ENCODE peak calls at places on chromosomes 11 and 22, in eight cellular contexts. B, S, Z, M, Q, T, K and C are unnamed samples.

GRCh38 chr11:107711861-107712260 is at the start of gene SLN:
- DNase-seq in K (no peak), S (no peak), T (no peak), Z (no peak), M (no peak), Q (no peak), B (no peak), C (no peak)

GRCh38 chr11:1194977-1195689 is 27.7 kb upstream of the MUC5B start:
- DNase-seq in Z (no peak), M (no peak), T (no peak), S (no peak), B (no peak), Q (no peak), K (no peak), C (no peak)

GRCh38 chr11:62928011-62928410 is 6.8 kb upstream of the CHRM1 start:
- DNase-seq in Z (no peak), B (no peak), S (no peak), Q (no peak), K (no peak), M (no peak), T (no peak), C (peak)

GRCh38 chr11:94193288-94193687 is 64.6 kb downstream of the PANX1 start:
- DNase-seq in K (peak), B (no peak), M (peak), Q (no peak), T (no peak), Z (no peak), S (no peak), C (no peak)

GRCh38 chr11:75627879-75628668 is 40.8 kb downstream of the MAP6 start:
- DNase-seq in B (no peak), S (peak), T (no peak), Z (no peak), Q (no peak), K (no peak), M (peak), C (no peak)

GRCh38 chr22:47165998-47166397 is 403.5 kb downstream of the TBC1D22A start:
- DNase-seq in Q (no peak), B (no peak), Z (no peak), T (no peak), M (no peak), K (no peak), S (no peak), C (no peak)

GRCh38 chr11:78072455-78072854 is 7.2 kb downstream of the NDUFC2 start:
- DNase-seq in S (no peak), Z (no peak), B (no peak), K (no peak), Q (no peak), T (no peak), M (no peak), C (no peak)

GRCh38 chr11:2928605-2929510 is at the start of gene PHLDA2:
- DNase-seq in K (peak), T (peak), B (peak), M (peak), Z (no peak), Q (peak), S (no peak), C (peak)

GRCh38 chr11:11218287-11218986 is 134.6 kb downstream of the CSNK2A3 start:
- DNase-seq in B (peak), M (no peak), K (no peak), T (no peak), S (no peak), Q (no peak), Z (peak), C (no peak)

GRCh38 chr11:95688501-95689222 is 100.9 kb downstream of the FAM76B start:
- DNase-seq in Q (no peak), Z (no peak), K (peak), B (no peak), M (no peak), S (no peak), T (peak), C (no peak)

GRCh38 chr22:34113381-34113780 is 193.1 kb upstream of the LARGE1 start:
- DNase-seq in Q (no peak), S (no peak), M (no peak), K (no peak), T (no peak), Z (no peak), B (no peak), C (no peak)

GRCh38 chr11:121018746-121019145 is 5.2 kb upstream of the TBCEL start:
- DNase-seq in B (no peak), K (no peak), T (no peak), S (no peak), Z (no peak), M (no peak), Q (no peak), C (no peak)

GRCh38 chr11:16909375-16910035 is 104.7 kb downstream of the PLEKHA7 start:
- DNase-seq in T (no peak), K (no peak), B (no peak), M (no peak), S (no peak), Q (no peak), Z (no peak), C (no peak)

GRCh38 chr11:116892374-116892773 is 55.0 kb upstream of the APOA1 start:
- DNase-seq in K (no peak), T (no peak), S (no peak), M (no peak), Q (no peak), Z (no peak), B (no peak), C (no peak)

GRCh38 chr11:109795234-109795633 is 298.0 kb upstream of the ZC3H12C start:
- DNase-seq in Z (no peak), S (no peak), Q (no peak), T (no peak), K (no peak), M (peak), B (peak), C (no peak)

GRCh38 chr11:34145073-34145472 is 39.6 kb downstream of the NAT10 start:
- DNase-seq in M (no peak), B (no peak), Z (no peak), Q (no peak), K (no peak), S (no peak), T (no peak), C (no peak)

GRCh38 chr11:100855466-100856067 is 168.5 kb downstream of the ARHGAP42 start:
- DNase-seq in M (peak), T (no peak), B (no peak), S (no peak), Z (no peak), K (no peak), Q (peak), C (no peak)

GRCh38 chr11:109423860-109424190 is 1.8 kb downstream of the C11orf87 start:
- DNase-seq in T (no peak), Z (no peak), S (no peak), Q (no peak), B (no peak), M (no peak), K (no peak), C (no peak)

DNA sequence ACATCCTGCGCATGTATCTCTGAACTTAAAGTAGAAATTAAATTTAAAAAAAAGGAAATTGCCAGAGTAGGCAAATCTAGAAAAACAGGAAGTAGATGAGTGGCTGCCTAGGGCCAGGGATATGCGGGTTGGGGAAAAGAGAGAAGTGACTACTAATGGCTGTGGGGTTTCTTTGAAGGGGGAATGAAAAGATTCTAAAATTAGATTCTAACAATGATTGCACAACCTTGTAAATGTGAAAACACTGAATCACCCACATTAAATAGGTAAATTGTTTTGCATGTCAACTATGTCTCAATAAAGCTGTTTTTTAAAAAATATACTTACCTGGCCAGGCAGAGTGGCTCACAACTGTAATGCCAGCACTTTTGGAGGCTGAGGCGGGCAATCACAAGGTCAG is 14.2 kb downstream of the C22orf42 start:
- DNase-seq in M (no peak), S (no peak), Z (no peak), K (no peak), Q (no peak), B (no peak), T (no peak), C (no peak)
- H3K27ac ChIP-seq in M (no peak), S (no peak), Z (no peak), K (no peak), Q (no peak), B (no peak), T (no peak), C (no peak)

DNA sequence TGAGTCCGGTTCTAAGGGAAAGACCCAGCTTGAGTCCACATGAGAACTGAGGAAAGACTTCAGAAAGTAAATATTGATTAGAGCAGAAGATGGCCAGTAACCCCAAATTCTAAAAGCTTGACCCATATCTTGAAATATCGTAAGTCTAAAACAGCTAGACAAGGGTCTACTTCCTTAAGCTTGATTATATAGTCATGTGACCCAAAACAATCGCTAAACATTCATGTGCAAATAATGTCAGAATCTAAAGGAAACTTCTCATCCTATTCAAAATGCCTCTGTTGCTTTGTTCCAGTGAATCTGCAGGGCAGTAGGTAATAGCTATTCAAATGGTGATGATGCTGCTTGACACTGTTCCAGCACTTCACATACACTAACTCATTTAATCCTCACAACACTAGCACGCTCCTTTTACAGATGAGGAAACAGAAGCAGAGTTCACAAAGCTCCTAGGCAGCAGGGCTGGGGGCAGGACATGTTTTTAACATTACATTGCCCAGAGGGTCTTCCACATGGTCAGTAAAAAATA is 52.6 kb downstream of the TCF20 start:
- DNase-seq in K (no peak), Z (no peak), S (no peak), Q (no peak), T (no peak), M (peak), B (no peak), C (no peak)
- H3K27ac ChIP-seq in K (no peak), Z (no peak), S (no peak), Q (no peak), T (no peak), M (no peak), B (no peak), C (no peak)

GRCh38 chr11:30326114-30326783 is 3.3 kb downstream of the ARL14EP start:
- DNase-seq in T (no peak), K (no peak), S (no peak), Z (no peak), B (no peak), M (peak), Q (no peak), C (no peak)

GRCh38 chr11:30321321-30321720 is 1.6 kb upstream of the ARL14EP start:
- DNase-seq in M (no peak), Z (no peak), B (no peak), T (no peak), S (no peak), K (no peak), Q (no peak), C (no peak)

GRCh38 chr11:30322826-30323710 is at the start of gene ARL14EP:
- DNase-seq in T (peak), B (peak), S (peak), K (peak), Q (peak), Z (peak), M (peak), C (peak)

GRCh38 chr11:30326911-30327310 is 4.0 kb downstream of the ARL14EP start:
- DNase-seq in T (peak), M (no peak), S (no peak), K (no peak), Q (no peak), Z (no peak), B (no peak), C (no peak)

DNA sequence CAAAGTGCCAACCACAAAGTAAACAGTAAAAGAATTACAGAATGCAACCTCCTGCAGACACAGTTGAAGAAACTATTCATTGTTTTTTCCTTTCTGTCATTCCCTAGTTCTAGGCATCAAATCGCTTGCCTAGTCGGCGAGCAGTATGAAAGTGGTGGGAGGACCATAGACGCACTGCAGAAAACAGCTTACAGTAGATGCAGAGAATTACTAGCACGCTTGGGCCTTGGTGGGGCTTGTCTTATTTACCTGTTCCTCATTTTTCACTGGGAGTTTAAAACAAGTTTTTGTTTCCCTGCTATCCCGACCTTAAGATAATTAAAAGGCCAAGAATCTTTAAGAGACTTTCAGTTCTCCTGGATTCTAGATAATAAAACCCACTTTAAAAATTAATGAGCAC is 742 bp upstream of the ARL14EP start:
- DNase-seq in Z (no peak), K (no peak), Q (no peak), S (no peak), T (no peak), B (no peak), M (no peak), C (no peak)
- H3K27ac ChIP-seq in Z (no peak), K (no peak), Q (no peak), S (no peak), T (no peak), B (no peak), M (no peak), C (no peak)

DNA sequence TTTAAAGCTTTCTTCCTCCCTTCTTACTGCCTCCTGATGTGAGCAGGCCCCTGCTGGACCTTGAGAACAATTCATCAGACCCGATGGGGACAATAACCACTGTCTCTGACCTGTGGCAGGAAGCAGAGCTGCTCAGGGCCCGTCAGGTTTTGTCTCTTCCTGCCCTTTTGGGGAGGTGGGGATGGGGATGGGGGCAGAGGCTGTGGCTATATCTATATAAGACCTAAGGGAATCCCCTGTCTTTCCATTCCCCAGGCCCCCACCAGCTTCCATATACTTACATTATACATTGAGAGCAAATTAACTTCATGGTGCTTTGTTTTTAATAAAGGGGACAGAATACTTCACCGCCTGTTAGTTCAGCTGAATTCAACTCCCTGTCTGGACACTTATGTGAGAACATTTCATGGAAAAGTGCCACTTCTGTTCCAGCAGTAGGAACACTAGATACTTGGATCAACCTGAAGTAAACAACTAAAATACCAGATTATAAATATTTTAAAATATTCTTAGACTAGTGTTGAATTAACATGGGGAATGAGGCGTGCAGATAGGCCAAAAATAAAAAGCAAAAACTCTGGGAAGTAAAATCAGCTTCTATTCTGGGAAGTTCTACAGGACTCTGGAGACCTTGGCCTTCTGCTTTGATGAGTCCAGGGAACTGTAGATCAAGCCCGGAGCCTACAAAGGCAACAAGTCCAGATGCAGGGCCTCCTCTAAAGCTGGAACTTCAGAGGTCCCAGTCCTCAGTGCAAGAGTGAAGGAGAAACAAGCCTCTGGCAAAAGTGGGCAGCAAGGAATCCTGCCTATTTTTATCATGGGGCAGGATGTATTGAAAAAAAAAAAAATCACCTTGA is 11.1 kb downstream of the ZP1 start:
- DNase-seq in K (no peak), M (no peak), Z (no peak), T (no peak), S (no peak), Q (no peak), B (no peak), C (no peak)
- H3K27ac ChIP-seq in K (no peak), M (no peak), Z (peak), T (no peak), S (no peak), Q (no peak), B (no peak), C (no peak)

GRCh38 chr22:43128116-43128515 is 15.1 kb downstream of the MCAT start:
- DNase-seq in M (no peak), T (no peak), Q (no peak), B (no peak), Z (no peak), S (no peak), K (no peak), C (no peak)
- H3K27ac ChIP-seq in M (no peak), T (no peak), Q (peak), B (no peak), Z (no peak), S (no peak), K (peak), C (no peak)

GRCh38 chr22:24176040-24176439 is 5.2 kb upstream of the SUSD2 start:
- DNase-seq in Z (no peak), S (no peak), Q (no peak), K (no peak), B (no peak), T (no peak), M (no peak), C (no peak)
- H3K27ac ChIP-seq in Z (peak), S (no peak), Q (no peak), K (no peak), B (no peak), T (no peak), M (no peak), C (peak)

DNA sequence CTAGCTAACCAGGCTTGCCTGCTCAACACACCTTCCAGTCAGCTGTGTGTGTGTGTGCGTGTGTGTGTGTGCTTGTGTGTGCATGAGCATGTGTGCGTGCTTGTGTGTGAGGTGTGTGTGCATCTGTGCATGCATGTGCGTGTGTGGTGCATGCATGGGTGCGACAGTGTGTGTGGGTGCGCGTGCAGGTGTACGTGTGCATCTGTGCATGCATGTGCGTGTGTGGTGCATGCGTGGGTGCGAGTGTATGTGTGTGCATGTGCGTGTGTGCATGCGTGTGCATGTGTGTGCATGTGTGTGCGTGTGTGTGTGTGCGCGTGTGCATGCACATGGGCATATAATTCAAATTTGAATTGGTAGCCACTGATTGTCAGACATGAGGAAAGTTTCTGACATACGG is 10.5 kb upstream of the TP53AIP1 start:
- DNase-seq in Q (no peak), S (no peak), K (no peak), T (no peak), M (no peak), Z (no peak), B (no peak), C (no peak)
- H3K27ac ChIP-seq in Q (no peak), S (no peak), K (no peak), T (no peak), M (no peak), Z (no peak), B (no peak), C (no peak)

GRCh38 chr22:37641251-37641949 is 1.9 kb downstream of the SH3BP1 start:
- DNase-seq in B (no peak), T (no peak), K (no peak), M (no peak), Q (no peak), Z (no peak), S (no peak), C (peak)
- H3K27ac ChIP-seq in B (no peak), T (no peak), K (peak), M (no peak), Q (no peak), Z (no peak), S (no peak), C (no peak)

GRCh38 chr11:69445131-69445470 is 36.4 kb upstream of the LINC01488 start:
- DNase-seq in S (no peak), Q (no peak), M (no peak), T (no peak), B (no peak), Z (peak), K (no peak), C (peak)

GRCh38 chr11:69443968-69444364 is 37.5 kb upstream of the LINC01488 start:
- DNase-seq in S (no peak), B (no peak), T (no peak), Z (peak), Q (no peak), K (no peak), M (peak), C (no peak)

GRCh38 chr11:69443138-69443967 is 38.1 kb upstream of the LINC01488 start:
- DNase-seq in Q (peak), K (no peak), B (peak), M (peak), Z (peak), S (peak), T (peak), C (peak)

GRCh38 chr11:69446108-69446507 is 35.4 kb upstream of the LINC01488 start:
- DNase-seq in K (no peak), Q (no peak), B (no peak), Z (no peak), S (no peak), T (no peak), M (peak), C (peak)

DNA sequence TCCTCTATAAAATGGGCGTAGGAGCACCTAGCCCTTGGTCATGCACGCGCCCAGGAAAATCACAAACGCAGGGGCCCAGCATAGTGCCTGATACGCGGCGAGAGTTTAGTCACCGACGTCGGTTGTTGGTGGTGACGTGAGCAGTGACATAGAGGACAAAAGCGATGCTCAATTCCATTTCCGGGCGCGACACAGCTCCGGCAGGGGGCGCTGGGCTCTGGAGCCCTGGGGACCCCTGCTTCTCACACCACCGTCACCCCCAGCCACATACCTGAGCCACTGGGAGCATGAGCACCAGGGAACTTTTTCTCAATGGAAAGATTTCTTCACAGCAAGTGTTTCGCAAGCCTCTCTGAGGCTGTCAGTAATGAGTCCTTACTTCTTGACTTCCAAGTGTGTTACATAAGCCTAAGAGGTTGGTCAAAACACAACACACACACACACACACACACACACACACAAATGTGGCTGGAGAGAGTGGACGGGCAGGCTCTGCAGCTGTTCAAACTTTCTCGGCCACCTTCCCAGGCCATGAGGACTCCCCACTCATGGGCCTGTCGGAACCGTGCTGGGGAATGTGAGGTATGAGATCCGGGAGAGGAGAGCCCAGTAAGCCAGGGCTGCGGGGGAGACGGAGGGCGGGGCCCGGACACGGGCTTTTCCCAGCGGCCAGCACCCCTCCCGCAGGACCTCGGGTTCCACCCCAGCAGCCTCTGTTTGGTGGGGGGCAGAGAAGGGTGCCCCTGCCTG is 36.9 kb upstream of the LINC01488 start:
- DNase-seq in M (peak), T (no peak), B (peak), S (peak), K (no peak), Q (no peak), Z (peak), C (peak)
- H3K27ac ChIP-seq in M (peak), T (peak), B (peak), S (peak), K (no peak), Q (no peak), Z (peak), C (peak)